ENCODE peak calls at places on chromosomes 11 and 22, in five cellular contexts. L is astrocyte of the cerebellum, N is astrocyte of the spinal cord, P is ovary, C is aorta. H is an unnamed sample.

GRCh38 chr22:23673826-23674690 is 16.8 kb upstream of the RGL4 start:
- DNase-seq in L (no peak), N (no peak), P (no peak), C (peak), H (no peak)

GRCh38 chr11:16788141-16789060 is 50.0 kb downstream of the C11orf58 start:
- DNase-seq in L (no peak), N (peak), P (peak), C (peak), H (peak)

GRCh38 chr11:67160045-67160444 is 41.0 kb downstream of the KDM2A start:
- DNase-seq in L (no peak), N (no peak), P (no peak), C (no peak), H (no peak)

GRCh38 chr11:75839851-75840250 is 24.8 kb downstream of the UVRAG start:
- DNase-seq in L (no peak), N (no peak), P (no peak), C (no peak), H (no peak)

GRCh38 chr11:70580036-70580805 is 181.9 kb downstream of the CTTN start:
- DNase-seq in L (no peak), N (no peak), P (no peak), C (peak), H (no peak)

GRCh38 chr11:122486793-122487495 is 168.6 kb upstream of the UBASH3B start:
- DNase-seq in L (no peak), N (peak), P (no peak), C (no peak), H (no peak)

GRCh38 chr22:19731361-19731725 is 8.0 kb downstream of the GP1BB start:
- DNase-seq in L (no peak), N (no peak), P (no peak), C (no peak), H (no peak)

GRCh38 chr11:44961894-44962293 is 11.2 kb upstream of the TP53I11 start:
- DNase-seq in L (no peak), N (no peak), P (no peak), C (no peak), H (no peak)

GRCh38 chr11:130427049-130427388 is 1.4 kb downstream of the ADAMTS8 start:
- DNase-seq in L (no peak), N (no peak), P (no peak), C (no peak), H (no peak)

GRCh38 chr22:23537421-23537820 is 42.7 kb downstream of the IGLL1 start:
- DNase-seq in L (no peak), N (no peak), P (peak), C (peak), H (no peak)

GRCh38 chr22:20807315-20807752 is 33.4 kb downstream of the SERPIND1 start:
- DNase-seq in L (peak), N (peak), P (no peak), C (no peak), H (no peak)

GRCh38 chr22:38704568-38705234 is 1.0 kb upstream of the GTPBP1 start:
- DNase-seq in L (no peak), N (no peak), P (no peak), C (no peak), H (no peak)

H was measured in memory B cell.